ENCODE peak calls at places on chromosomes 16 and 17, in four cellular contexts. J, L, D and I are unnamed samples.

GRCh38 chr17:37310940-37311339 is 64.8 kb upstream of the C17orf78 start:
- DNase-seq in D (no peak), L (no peak), J (no peak), I (no peak)

GRCh38 chr16:66552288-66553143 is at the start of gene CKLF:
- DNase-seq in J (peak; percentile 90), D (peak; percentile 83), L (peak; percentile 66), I (peak; percentile 87)

GRCh38 chr17:3750926-3751325 is 27.2 kb downstream of the HASPIN start:
- DNase-seq in J (no peak), D (no peak), L (no peak), I (no peak)

GRCh38 chr16:85350973-85351372 is 238.7 kb upstream of the CIBAR2 start:
- DNase-seq in L (no peak), D (peak; percentile 64), J (peak; percentile 65), I (no peak)

GRCh38 chr16:11177578-11178130 is 78.3 kb downstream of the SOCS1 start:
- DNase-seq in J (no peak), L (no peak), D (no peak), I (no peak)

GRCh38 chr16:84828322-84828721 is 8.5 kb downstream of the CRISPLD2 start:
- DNase-seq in D (no peak), J (no peak), L (no peak), I (no peak)

GRCh38 chr17:15885770-15886169 is 59.2 kb upstream of the ADORA2B start:
- DNase-seq in J (no peak), L (no peak), D (no peak), I (no peak)

GRCh38 chr17:4144411-4144747 is 1.4 kb downstream of the CYB5D2 start:
- DNase-seq in J (no peak), D (no peak), L (no peak), I (no peak)

GRCh38 chr16:57648590-57649442 is 19.3 kb upstream of the ADGRG3 start:
- DNase-seq in D (peak; percentile 50), J (peak; percentile 51), L (peak; percentile 52), I (no peak)

GRCh38 chr17:47785538-47786123 is 36.0 kb downstream of the OSBPL7 start:
- DNase-seq in L (no peak), J (no peak), D (no peak), I (no peak)

GRCh38 chr17:72407336-72408121 is 286.7 kb downstream of the SOX9 start:
- DNase-seq in D (no peak), L (no peak), J (peak; percentile 28), I (peak; percentile 37)

GRCh38 chr17:32010114-32010513 is 2.9 kb downstream of the LRRC37B start:
- DNase-seq in J (no peak), L (no peak), D (no peak), I (no peak)

GRCh38 chr16:85945424-85945751 is 46.4 kb downstream of the IRF8 start:
- DNase-seq in D (no peak), L (no peak), J (no peak), I (no peak)

GRCh38 chr17:6639014-6639650 is 1.4 kb downstream of the KIAA0753 start:
- DNase-seq in D (no peak), L (no peak), J (no peak), I (peak; percentile 51)

GRCh38 chr16:100989-101388 is 23.0 kb downstream of the MPG start:
- DNase-seq in L (no peak), J (no peak), D (no peak), I (no peak)

GRCh38 chr17:63827002-63827800 is at the start of the genes FTSJ3 and PSMC5:
- DNase-seq in D (peak; percentile 92), L (peak; percentile 84), J (peak; percentile 93), I (peak; percentile 97)

GRCh38 chr16:86643661-86644060 is 65.3 kb downstream of the FOXL1 start:
- DNase-seq in J (no peak), L (no peak), D (no peak), I (no peak)

GRCh38 chr16:68524069-68524820 is 14.8 kb upstream of the ZFP90 start:
- DNase-seq in J (no peak), D (no peak), L (no peak), I (no peak)

GRCh38 chr16:4376820-4377572 is 5.3 kb downstream of the VASN start:
- DNase-seq in D (no peak), L (no peak), J (no peak), I (no peak)

GRCh38 chr16:72808754-72809153 is 239.2 kb downstream of the ZFHX3 start:
- DNase-seq in D (no peak), J (no peak), L (no peak), I (no peak)

GRCh38 chr16:56401482-56401881 is 23.9 kb downstream of the AMFR start:
- DNase-seq in L (no peak), J (no peak), D (no peak), I (no peak)

GRCh38 chr16:1379054-1379862 is 27.5 kb downstream of the GNPTG start:
- DNase-seq in J (peak; percentile 77), D (peak; percentile 57), L (no peak), I (peak; percentile 84)

GRCh38 chr17:76909971-76910760 is 42.0 kb downstream of the MGAT5B start:
- DNase-seq in L (no peak), J (no peak), D (no peak), I (peak; percentile 24)

GRCh38 chr16:65657051-65657450 is 535.2 kb upstream of the CDH11 start:
- DNase-seq in L (no peak), J (no peak), D (no peak), I (no peak)

GRCh38 chr16:55822280-55822810 is 10.6 kb downstream of the CES1 start:
- DNase-seq in J (no peak), L (no peak), D (no peak), I (no peak)

GRCh38 chr17:81427446-81428120 is 32.3 kb downstream of the BAHCC1 start:
- DNase-seq in J (no peak), L (no peak), D (no peak), I (peak; percentile 90)

GRCh38 chr17:75270218-75270965 is 639 bp downstream of the MIF4GD start:
- DNase-seq in J (peak; percentile 72), D (no peak), L (no peak), I (peak; percentile 79)

GRCh38 chr16:9033125-9033830 is 58.2 kb upstream of the HAPSTR1 start:
- DNase-seq in L (no peak), J (peak; percentile 35), D (no peak), I (no peak)

DNA sequence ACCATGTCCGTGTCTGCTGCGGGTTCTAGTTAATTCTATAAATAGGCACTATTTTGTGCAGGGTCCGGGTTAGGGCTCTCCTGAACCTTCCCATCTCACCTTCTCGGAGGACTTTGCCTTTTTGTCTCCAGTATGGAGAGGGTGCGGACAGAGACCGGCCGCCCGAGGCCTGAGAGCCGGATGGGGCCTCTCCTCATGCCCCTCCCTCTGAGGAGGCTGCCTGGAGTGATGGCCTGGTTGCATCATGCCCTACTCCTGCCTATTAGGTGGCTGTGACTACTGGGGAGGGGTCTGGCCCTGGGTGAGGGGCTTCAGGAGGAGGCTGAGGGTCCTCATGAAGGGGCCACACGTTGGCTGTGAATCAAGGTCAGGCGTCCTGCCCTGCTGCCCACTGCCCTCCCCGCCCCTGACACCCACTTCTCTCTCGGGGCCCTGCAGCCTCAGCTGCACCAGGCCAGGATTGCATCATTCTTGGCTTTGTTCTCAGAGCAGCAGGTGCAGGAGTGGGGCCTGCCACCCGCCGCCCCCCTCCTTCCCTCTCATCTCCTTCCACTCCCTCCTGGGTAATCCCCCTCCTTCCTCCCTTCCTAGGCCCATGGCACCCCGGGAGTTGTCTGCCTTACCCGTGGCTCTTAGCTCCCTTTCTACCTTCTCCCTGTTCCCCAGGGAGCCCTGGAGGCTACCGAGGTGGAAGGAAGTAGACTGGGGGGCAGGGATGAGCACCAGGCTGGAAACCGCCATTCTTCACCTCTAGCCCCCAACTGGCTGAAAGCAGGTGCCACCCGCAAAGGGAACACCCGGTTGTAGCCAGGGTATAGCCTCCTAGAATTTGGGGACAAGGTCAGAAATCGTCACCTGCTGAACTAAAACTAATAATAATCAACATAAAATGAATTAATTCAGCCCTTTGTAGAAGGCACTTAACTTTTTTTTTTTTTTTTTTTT is 12.7 kb upstream of the ARHGAP23 start:
- DNase-seq in D (no peak), L (peak; percentile 11), J (no peak), I (peak; percentile 79)
- TF ChIP-seq EP300 in D (no peak), L (no peak), J (no peak), I (no peak)

DNA sequence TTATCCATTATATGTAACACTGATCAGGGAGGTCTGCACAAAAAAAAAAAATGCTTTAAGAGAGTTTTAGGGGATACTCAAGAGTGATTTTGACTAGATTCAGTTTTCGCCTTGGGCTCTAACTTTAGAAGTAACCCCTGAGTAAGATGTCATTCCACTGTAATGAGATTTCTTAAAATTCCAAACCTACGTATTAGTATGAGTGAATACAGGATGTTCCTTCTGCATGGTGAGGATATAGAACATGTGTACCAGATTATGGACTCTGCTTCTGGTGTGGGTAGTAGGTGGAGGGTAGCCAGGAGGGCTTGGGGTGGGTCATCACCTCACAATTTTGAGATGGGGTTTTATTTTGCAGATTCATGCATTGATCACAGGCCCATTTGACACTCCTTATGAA is 4.3 kb downstream of the UBE2Z start:
- DNase-seq in L (no peak), D (no peak), J (no peak), I (no peak)
- H3K36me3 ChIP-seq in L (peaks cover 18% of the 10 kb centered on the region), D (no peaks in the 10 kb centered on the region), J (no peaks in the 10 kb centered on the region), I (peaks cover 27% of the 10 kb centered on the region)

GRCh38 chr17:29616300-29617048 is 6.2 kb downstream of the CORO6 start:
- DNase-seq in L (no peak), J (no peak), D (no peak), I (no peak)

GRCh38 chr17:29617125-29617480 is 5.6 kb downstream of the CORO6 start:
- DNase-seq in D (no peak), J (no peak), L (no peak), I (peak; percentile 89)

GRCh38 chr17:29615048-29615385 is 7.7 kb downstream of the CORO6 start:
- DNase-seq in L (no peak), D (no peak), J (no peak), I (no peak)

GRCh38 chr17:29614345-29615047 is 8.2 kb downstream of the CORO6 start:
- DNase-seq in L (no peak), D (no peak), J (no peak), I (peak; percentile 73)

DNA sequence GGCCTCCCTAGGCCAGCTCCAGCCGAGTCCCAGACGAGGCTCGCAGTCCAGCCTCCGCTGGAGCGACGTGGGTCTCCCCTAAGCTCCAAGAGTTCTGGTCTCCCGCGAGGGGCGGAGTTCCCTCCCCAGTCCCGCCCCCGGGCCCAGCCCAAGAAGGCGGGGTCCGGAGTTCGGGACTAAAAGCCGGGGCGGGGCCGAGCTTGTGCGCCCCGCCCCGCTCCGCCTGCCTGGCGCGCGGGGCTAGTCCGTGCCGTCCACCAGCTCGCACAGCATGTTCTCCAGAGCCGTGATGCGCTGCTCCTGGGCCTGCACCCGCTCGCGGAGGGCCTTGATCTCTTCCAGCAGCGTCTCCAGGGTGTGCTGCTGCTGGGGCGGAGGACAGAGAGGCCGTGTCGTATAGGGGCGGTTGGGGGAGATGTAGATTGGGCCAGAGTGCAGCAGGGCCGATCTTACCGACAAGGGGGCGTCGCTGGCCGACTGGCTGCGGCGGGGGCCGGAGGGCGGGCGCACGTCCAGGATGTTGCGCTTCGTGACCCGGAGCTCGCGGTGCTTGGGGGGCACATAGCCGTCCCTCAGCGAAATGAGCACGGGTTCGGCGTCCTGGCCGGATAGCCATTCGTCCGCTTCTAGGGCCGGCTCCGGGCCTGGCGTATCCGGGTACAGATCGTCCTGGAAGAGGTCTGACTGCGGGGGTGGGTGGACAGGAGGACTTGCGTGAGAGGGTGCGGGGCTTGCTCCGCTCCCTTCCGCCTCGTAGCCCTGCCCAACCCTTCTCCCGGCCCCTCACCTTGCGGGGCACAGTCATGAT is 7.0 kb downstream of the CORO6 start:
- DNase-seq in D (peak; percentile 87), J (peak; percentile 85), L (no peak), I (peak; percentile 97)
- TF ChIP-seq EP300 in D (peak; percentile 89), J (no peak), L (no peak), I (no peak)

GRCh38 chr17:82722341-82723013 is 6.0 kb downstream of the FN3KRP start:
- DNase-seq in D (no peak), J (no peak), L (no peak), I (no peak)
- H3K36me3 ChIP-seq in D (peaks cover 2% of the 10 kb centered on the region), J (no peaks in the 10 kb centered on the region), L (peaks cover 4% of the 10 kb centered on the region), I (peaks cover 52% of the 10 kb centered on the region)